ENCODE peak calls at places on chromosomes 5 and 9, in five cellular contexts. E is mesenchymal stem cell; C is psoas muscle; W is CD4-positive, alpha-beta memory T cell; S is HCT116. D is an unnamed sample.
A peak's percentile ranks its signal among the peaks of the same experiment; 100 is the strongest.

GRCh38 chr9:77712533-77713130 is 64.5 kb upstream of the GNA14 start:
- DNase-seq in E (peak; percentile 83), C (no peak), W (no peak), S (no peak), D (no peak)

GRCh38 chr9:4237748-4238511 is 61.9 kb downstream of the GLIS3 start:
- DNase-seq in E (peak; percentile 53), C (no peak), W (no peak), S (no peak), D (no peak)

GRCh38 chr9:129336601-129337286 is 158.7 kb upstream of the IER5L start:
- DNase-seq in E (peak; percentile 70), C (no peak), W (peak; percentile 29), S (no peak), D (no peak)

GRCh38 chr5:32443541-32444190 is 874 bp downstream of the ZFR start:
- DNase-seq in E (peak; percentile 63), C (peak; percentile 65), W (peak; percentile 43), S (no peak), D (peak; percentile 49)

GRCh38 chr5:139138109-139138508 is 60.1 kb downstream of the SIL1 start:
- DNase-seq in E (peak; percentile 26), C (no peak), W (no peak), S (no peak), D (no peak)

GRCh38 chr5:77630246-77631165 is 8.0 kb downstream of the OTP start:
- DNase-seq in E (peak; percentile 46), C (peak; percentile 67), W (no peak), S (peak; percentile 61), D (no peak)

GRCh38 chr5:179700401-179700918 is 1.7 kb downstream of the CANX start:
- DNase-seq in E (peak; percentile 33), C (no peak), W (no peak), S (no peak), D (no peak)

GRCh38 chr5:83340511-83340918 is 131.0 kb upstream of the VCAN start:
- DNase-seq in E (no peak), C (no peak), W (peak; percentile 48), S (no peak), D (peak; percentile 77)

GRCh38 chr5:169701910-169702451 is 64.9 kb downstream of the DOCK2 start:
- DNase-seq in E (peak; percentile 57), C (no peak), W (no peak), S (no peak), D (no peak)

GRCh38 chr5:35069188-35069587 is 21.4 kb upstream of the AGXT2 start:
- DNase-seq in E (no peak), C (no peak), W (no peak), S (no peak), D (no peak)

GRCh38 chr9:120904061-120904998 is 22.3 kb downstream of the TRAF1 start:
- DNase-seq in E (no peak), C (no peak), W (peak; percentile 76), S (no peak), D (peak; percentile 69)

GRCh38 chr9:83154087-83154736 is 91.3 kb upstream of the RASEF start:
- DNase-seq in E (peak; percentile 35), C (no peak), W (no peak), S (no peak), D (no peak)

GRCh38 chr5:171579849-171580505 is 160.5 kb downstream of the FGF18 start:
- DNase-seq in E (no peak), C (no peak), W (no peak), S (no peak), D (no peak)

GRCh38 chr9:124251188-124251587 is 6.6 kb upstream of the NEK6 start:
- DNase-seq in E (no peak), C (peak; percentile 2), W (no peak), S (no peak), D (no peak)

GRCh38 chr9:72390896-72391295 is 25.9 kb upstream of the ZFAND5 start:
- DNase-seq in E (no peak), C (no peak), W (no peak), S (no peak), D (no peak)

GRCh38 chr5:127976991-127977717 is 106.4 kb upstream of the SLC12A2 start:
- DNase-seq in E (no peak), C (no peak), W (no peak), S (no peak), D (no peak)

GRCh38 chr5:18483386-18483785 is 849.1 kb downstream of the TAF11L14 start:
- DNase-seq in E (no peak), C (no peak), W (no peak), S (no peak), D (no peak)

GRCh38 chr5:57531333-57531732 is 48.7 kb upstream of the ACTBL2 start:
- DNase-seq in E (no peak), C (no peak), W (no peak), S (no peak), D (no peak)

GRCh38 chr9:92468206-92468605 is 14.1 kb downstream of the ASPN start:
- DNase-seq in E (peak; percentile 39), C (no peak), W (no peak), S (no peak), D (no peak)

GRCh38 chr9:105051897-105052296 is 123.9 kb upstream of the ABCA1 start:
- DNase-seq in E (no peak), C (no peak), W (peak; percentile 9), S (no peak), D (peak; percentile 8)

GRCh38 chr5:68418680-68419079 is 203.1 kb downstream of the PIK3R1 start:
- DNase-seq in E (no peak), C (no peak), W (no peak), S (no peak), D (no peak)

GRCh38 chr9:76486151-76486550 is 27.2 kb downstream of the GCNT1 start:
- DNase-seq in E (no peak), C (no peak), W (no peak), S (no peak), D (no peak)

GRCh38 chr5:172436874-172437369 is 17.4 kb downstream of the SH3PXD2B start:
- DNase-seq in E (no peak), C (no peak), W (no peak), S (no peak), D (no peak)

GRCh38 chr5:37478495-37478894 is 99.4 kb downstream of the WDR70 start:
- DNase-seq in E (no peak), C (no peak), W (no peak), S (no peak), D (no peak)

GRCh38 chr5:41835625-41836024 is 34.6 kb downstream of the OXCT1 start:
- DNase-seq in E (peak; percentile 81), C (peak; percentile 67), W (no peak), S (peak; percentile 13), D (peak; percentile 34)

GRCh38 chr9:21316860-21317259 is 11.7 kb upstream of the IFNA5 start:
- DNase-seq in E (no peak), C (no peak), W (no peak), S (no peak), D (no peak)

GRCh38 chr5:149024477-149024876 is 38.4 kb downstream of the SH3TC2 start:
- DNase-seq in E (no peak), C (no peak), W (no peak), S (no peak), D (no peak)

GRCh38 chr5:178801021-178801420 is 58.7 kb upstream of the ZNF354B start:
- DNase-seq in E (no peak), C (no peak), W (no peak), S (no peak), D (no peak)

GRCh38 chr5:14871573-14872069 is at the start of gene ANKH:
- DNase-seq in E (peak; percentile 76), C (peak; percentile 90), W (peak; percentile 86), S (peak; percentile 16), D (peak; percentile 88)

GRCh38 chr9:90665072-90665471 is 22.4 kb upstream of the DIRAS2 start:
- DNase-seq in E (no peak), C (no peak), W (no peak), S (no peak), D (no peak)

GRCh38 chr9:86700601-86701000 is 246.7 kb downstream of the GAS1 start:
- DNase-seq in E (no peak), C (peak; percentile 69), W (no peak), S (no peak), D (no peak)

GRCh38 chr9:109986423-109987055 is 206.5 kb downstream of the PALM2AKAP2 start:
- DNase-seq in E (peak; percentile 77), C (no peak), W (no peak), S (no peak), D (no peak)

GRCh38 chr5:125453011-125453410 is 706.6 kb upstream of the ZNF608 start:
- DNase-seq in E (no peak), C (no peak), W (no peak), S (no peak), D (no peak)

GRCh38 chr9:127386981-127387380 is 10.0 kb upstream of the SLC2A8 start:
- DNase-seq in E (no peak), C (no peak), W (no peak), S (no peak), D (no peak)
- H3K4me1 ChIP-seq in E (peaks cover 20% of the 10 kb centered on the region), C (no peaks in the 10 kb centered on the region), W (peaks cover 23% of the 10 kb centered on the region), S (peaks cover 37% of the 10 kb centered on the region), D (peaks cover 19% of the 10 kb centered on the region)

GRCh38 chr5:141328231-141328630 is 2.1 kb upstream of the PCDHGA1 start:
- DNase-seq in E (no peak), C (no peak), W (no peak), S (no peak), D (no peak)

GRCh38 chr5:141326088-141326854 is 4.0 kb upstream of the PCDHGA1 start:
- DNase-seq in E (peak; percentile 35), C (peak; percentile 83), W (peak; percentile 72), S (no peak), D (peak; percentile 67)

GRCh38 chr5:141330299-141331080 is at the start of gene PCDHGA1:
- DNase-seq in E (no peak), C (no peak), W (no peak), S (no peak), D (no peak)
- H3K4me3 ChIP-seq in E (no peak within 1 kb of the TSS), C (peak within 1 kb of the TSS; percentile 54), W (no peak within 1 kb of the TSS), S (no peak within 1 kb of the TSS), D (no peak within 1 kb of the TSS)

DNA sequence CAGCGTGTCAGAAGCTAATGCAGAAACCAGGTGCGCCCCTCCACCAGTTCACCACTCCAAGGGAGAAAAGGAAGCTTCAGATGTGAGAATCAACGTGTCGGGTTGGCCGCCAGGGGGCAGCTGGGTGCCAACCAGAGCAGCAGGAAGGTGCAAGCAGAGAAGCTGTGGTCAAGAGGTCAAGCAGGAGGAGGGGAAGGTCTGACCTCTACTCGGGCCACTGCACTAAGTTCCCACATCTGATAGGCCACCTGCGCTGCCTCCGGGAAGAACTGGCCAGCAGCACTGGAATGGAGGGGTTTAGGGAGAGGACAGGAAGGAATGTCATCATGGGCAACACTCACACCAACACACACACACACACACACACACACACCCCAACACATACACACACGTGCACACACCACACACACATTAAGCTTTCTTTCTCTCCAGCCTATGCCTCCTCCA is 31.4 kb downstream of the ANXA6 start:
- DNase-seq in E (peak; percentile 77), C (peak; percentile 91), W (peak; percentile 65), S (peak; percentile 38), D (peak; percentile 49)
- H3K4me1 ChIP-seq in E (peaks cover 23% of the 10 kb centered on the region), C (peaks cover 36% of the 10 kb centered on the region), W (peaks cover 35% of the 10 kb centered on the region), S (no peaks in the 10 kb centered on the region), D (peaks cover 13% of the 10 kb centered on the region)

GRCh38 chr5:72555871-72556270 is 48.7 kb upstream of the ZNF366 start:
- DNase-seq in E (peak; percentile 47), C (no peak), W (no peak), S (no peak), D (no peak)
- H3K4me3 ChIP-seq in E (no peak overlapping the region), C (peak overlapping the region; percentile 62), W (no peak overlapping the region), S (no peak overlapping the region), D (no peak overlapping the region)

GRCh38 chr5:122773615-122774014 is 1.3 kb upstream of the SNX2 start:
- DNase-seq in E (no peak), C (no peak), W (no peak), S (no peak), D (no peak)
- H3K4me1 ChIP-seq in E (peaks cover 3% of the 10 kb centered on the region), C (peaks cover 10% of the 10 kb centered on the region), W (peaks cover 31% of the 10 kb centered on the region), S (peaks cover 6% of the 10 kb centered on the region), D (peaks cover 25% of the 10 kb centered on the region)

GRCh38 chr5:115602585-115603125 is 376 bp upstream of the TICAM2 start:
- DNase-seq in E (no peak), C (no peak), W (no peak), S (no peak), D (no peak)
- H3K4me3 ChIP-seq in E (no peak overlapping the region), C (peak overlapping the region; percentile 88), W (peak overlapping the region; percentile 46), S (no peak overlapping the region), D (peak overlapping the region; percentile 9)